ENCODE peak calls at places on chromosomes 4 and X, in seven cellular contexts. L is D341Med; F is activated gamma-delta T cell treated with Interleukin-2 at 50 U/mL for 16 hours; I is activated effector memory CD4-positive, alpha-beta T cell treated with Interleukin-2 at 50 U/mL for 16 hours; H is Right ventricle myocardium inferior; K is RWPE1; U is nucleus accumbens. Q is an unnamed sample.

GRCh38 chr4:64899563-64899962 is 490.3 kb upstream of the TECRL start:
- DNase-seq in L (no peak), F (no peak), I (no peak), H (no peak), K (no peak), U (no peak), Q (no peak)

GRCh38 chrX:103488332-103488731 is 31.0 kb downstream of the RAB40A start:
- DNase-seq in L (peak; percentile 49), F (no peak), I (no peak), H (no peak), K (peak; percentile 26), U (no peak), Q (no peak)

GRCh38 chrX:148771440-148771839 is 271.0 kb downstream of the AFF2 start:
- DNase-seq in L (no peak), F (no peak), I (no peak), H (no peak), K (no peak), U (no peak), Q (no peak)

GRCh38 chr4:1720163-1720983 is 750 bp downstream of the TMEM129 start:
- DNase-seq in L (peak; percentile 72), F (peak; percentile 30), I (peak; percentile 39), H (peak; percentile 84), K (no peak), U (peak; percentile 42), Q (peak; percentile 74)

GRCh38 chr4:6988016-6988715 is 55.0 kb upstream of the TADA2B start:
- DNase-seq in L (no peak), F (no peak), I (no peak), H (no peak), K (no peak), U (no peak), Q (no peak)

GRCh38 chrX:107146670-107147069 is 28.0 kb upstream of the RBM41 start:
- DNase-seq in L (no peak), F (no peak), I (no peak), H (no peak), K (no peak), U (no peak), Q (no peak)

GRCh38 chr4:119666653-119667091 is 38.1 kb upstream of the PDE5A start:
- DNase-seq in L (peak; percentile 53), F (no peak), I (no peak), H (no peak), K (no peak), U (no peak), Q (no peak)

GRCh38 chr4:105520819-105521790 is 31.3 kb upstream of the ARHGEF38 start:
- DNase-seq in L (peak; percentile 66), F (no peak), I (no peak), H (no peak), K (peak; percentile 53), U (peak; percentile 5), Q (no peak)

GRCh38 chrX:107747596-107748161 is 27.9 kb downstream of the TSC22D3 start:
- DNase-seq in L (no peak), F (no peak), I (no peak), H (no peak), K (peak; percentile 82), U (peak; percentile 15), Q (peak; percentile 40)

GRCh38 chrX:110002300-110003166 is at the start of gene TMEM164:
- DNase-seq in L (peak; percentile 82), F (peak; percentile 76), I (peak; percentile 76), H (peak; percentile 93), K (peak; percentile 74), U (peak; percentile 80), Q (peak; percentile 91)

GRCh38 chr4:112523764-112524505 is 8.0 kb upstream of the NEUROG2 start:
- DNase-seq in L (peak; percentile 86), F (peak; percentile 69), I (peak; percentile 61), H (peak; percentile 83), K (peak; percentile 49), U (no peak), Q (peak; percentile 75)

GRCh38 chr4:6953751-6954380 is 44.2 kb downstream of the TBC1D14 start:
- DNase-seq in L (peak; percentile 44), F (no peak), I (no peak), H (peak; percentile 87), K (no peak), U (no peak), Q (peak; percentile 88)

GRCh38 chrX:16491461-16491860 is 158.5 kb upstream of the S100G start:
- DNase-seq in L (no peak), F (no peak), I (no peak), H (no peak), K (no peak), U (no peak), Q (no peak)

GRCh38 chr4:48139688-48140087 is 5.6 kb upstream of the TXK start:
- DNase-seq in L (no peak), F (peak; percentile 23), I (no peak), H (no peak), K (no peak), U (no peak), Q (peak; percentile 32)

GRCh38 chrX:46686003-46686645 is 72.8 kb downstream of the SLC9A7 start:
- DNase-seq in L (peak; percentile 50), F (peak; percentile 29), I (peak; percentile 1), H (no peak), K (no peak), U (no peak), Q (no peak)

GRCh38 chr4:57070461-57070860 is 39.7 kb downstream of the IGFBP7 start:
- DNase-seq in L (no peak), F (no peak), I (no peak), H (no peak), K (no peak), U (no peak), Q (no peak)

GRCh38 chrX:4844376-4844775 is 1130.9 kb upstream of the PRKX start:
- DNase-seq in L (no peak), F (no peak), I (no peak), H (no peak), K (no peak), U (no peak), Q (no peak)

GRCh38 chr4:119284876-119285611 is 36.9 kb downstream of the FABP2 start:
- DNase-seq in L (no peak), F (no peak), I (no peak), H (no peak), K (no peak), U (no peak), Q (no peak)

GRCh38 chrX:134600714-134601113 is 57.6 kb downstream of the PLAC1 start:
- DNase-seq in L (no peak), F (no peak), I (no peak), H (no peak), K (no peak), U (no peak), Q (no peak)

GRCh38 chr4:36349904-36350554 is 68.6 kb downstream of the DTHD1 start:
- DNase-seq in L (no peak), F (no peak), I (no peak), H (no peak), K (no peak), U (no peak), Q (no peak)

GRCh38 chrX:9911479-9911878 is 55.7 kb upstream of the CLDN34 start:
- DNase-seq in L (no peak), F (no peak), I (no peak), H (no peak), K (peak; percentile 67), U (no peak), Q (no peak)

GRCh38 chr4:111066447-111066846 is 443.6 kb upstream of the PITX2 start:
- DNase-seq in L (no peak), F (no peak), I (no peak), H (no peak), K (no peak), U (no peak), Q (no peak)

GRCh38 chrX:37786666-37787337 is 6.9 kb downstream of the CYBB start:
- DNase-seq in L (no peak), F (no peak), I (no peak), H (no peak), K (no peak), U (no peak), Q (no peak)

GRCh38 chrX:40005290-40006011 is 92.3 kb downstream of the BCOR start:
- DNase-seq in L (no peak), F (no peak), I (no peak), H (no peak), K (no peak), U (no peak), Q (no peak)

GRCh38 chrX:69615779-69616519 is at the start of gene EDA:
- DNase-seq in L (peak; percentile 92), F (peak; percentile 37), I (peak; percentile 66), H (peak; percentile 86), K (peak; percentile 65), U (peak; percentile 87), Q (peak; percentile 94)

GRCh38 chr4:126583509-126583908 is 1049.2 kb upstream of the INTU start:
- DNase-seq in L (peak; percentile 32), F (no peak), I (no peak), H (no peak), K (no peak), U (no peak), Q (no peak)

GRCh38 chrX:118727686-118728339 is 407 bp downstream of the IL13RA1 start:
- DNase-seq in L (no peak), F (no peak), I (no peak), H (peak; percentile 73), K (no peak), U (no peak), Q (peak; percentile 64)

GRCh38 chr4:73653695-73654106 is 33.5 kb upstream of the RASSF6 start:
- DNase-seq in L (peak; percentile 74), F (no peak), I (no peak), H (no peak), K (peak; percentile 53), U (peak; percentile 24), Q (no peak)

GRCh38 chrX:26925088-26925487 is 538.1 kb downstream of the PPP4R3C start:
- DNase-seq in L (no peak), F (no peak), I (no peak), H (no peak), K (no peak), U (no peak), Q (no peak)

GRCh38 chrX:153926863-153927685 is 1.0 kb upstream of the ARHGAP4 start:
- DNase-seq in L (no peak), F (peak; percentile 82), I (peak; percentile 71), H (peak; percentile 81), K (no peak), U (peak; percentile 26), Q (peak; percentile 49)

GRCh38 chr4:84995386-84995785 is 28.9 kb upstream of the WDFY3 start:
- DNase-seq in L (no peak), F (no peak), I (no peak), H (no peak), K (no peak), U (no peak), Q (no peak)

GRCh38 chr4:6343950-6344408 is 74.3 kb downstream of the WFS1 start:
- DNase-seq in L (no peak), F (no peak), I (no peak), H (no peak), K (peak; percentile 83), U (peak; percentile 15), Q (no peak)

GRCh38 chr4:167897116-167897515 is 195.2 kb upstream of the ANXA10 start:
- DNase-seq in L (peak; percentile 15), F (no peak), I (no peak), H (no peak), K (peak; percentile 81), U (no peak), Q (no peak)

GRCh38 chr4:168908093-168908492 is 102.0 kb downstream of the CBR4 start:
- DNase-seq in L (no peak), F (no peak), I (no peak), H (no peak), K (no peak), U (no peak), Q (no peak)

GRCh38 chr4:32189788-32190187 is 1469.6 kb downstream of the PCDH7 start:
- DNase-seq in L (no peak), F (no peak), I (no peak), H (no peak), K (no peak), U (no peak), Q (no peak)